ENCODE peak calls at places on chromosomes 1 and 21, in eight cellular contexts. D is H9, V is suprapubic skin, Z is AG09309, W is GM13976, A is GM23338, Y is cardiac fibroblast, U is NCI-H1694. Q is an unnamed sample.

GRCh38 chr1:224304767-224305166 is 25.2 kb downstream of the NVL start:
- DNase-seq in A (no peak), W (no peak), V (no peak), U (no peak), D (no peak), Y (no peak), Z (no peak), Q (no peak)

GRCh38 chr1:231196728-231197127 is 34.9 kb downstream of the TRIM67 start:
- DNase-seq in Y (no peak), A (no peak), Z (no peak), D (no peak), U (no peak), V (no peak), W (no peak), Q (no peak)

GRCh38 chr1:209405183-209405823 is 178.2 kb upstream of the CAMK1G start:
- DNase-seq in V (no peak), A (peak; percentile 46), Z (peak; percentile 27), W (no peak), Y (peak; percentile 39), U (no peak), D (no peak), Q (no peak)

GRCh38 chr1:27428316-27429028 is 36.0 kb downstream of the GPR3 start:
- DNase-seq in U (peak; percentile 44), A (peak; percentile 51), V (no peak), Z (no peak), D (no peak), W (no peak), Y (peak; percentile 47), Q (no peak)

GRCh38 chr1:213985181-213986019 is 2.4 kb upstream of the PROX1 start:
- DNase-seq in V (no peak), D (peak; percentile 57), Z (no peak), U (no peak), W (no peak), A (peak; percentile 65), Y (no peak), Q (no peak)

GRCh38 chr1:245807306-245807705 is 652.5 kb downstream of the KIF26B start:
- DNase-seq in U (no peak), V (no peak), Z (no peak), D (no peak), Y (peak; percentile 50), W (peak; percentile 78), A (no peak), Q (no peak)

GRCh38 chr1:201184307-201184706 is 6.3 kb upstream of the IGFN1 start:
- DNase-seq in A (no peak), U (no peak), W (no peak), Y (no peak), V (no peak), Z (no peak), D (no peak), Q (no peak)

GRCh38 chr21:29007135-29007534 is 12.0 kb downstream of the RWDD2B start:
- DNase-seq in W (no peak), U (no peak), A (no peak), Y (no peak), Z (no peak), V (no peak), D (no peak), Q (no peak)

GRCh38 chr1:200438911-200439310 is 29.1 kb upstream of the ZNF281 start:
- DNase-seq in A (no peak), Y (no peak), V (no peak), Z (peak; percentile 18), U (no peak), D (no peak), W (no peak), Q (no peak)

GRCh38 chr1:53543130-53543770 is 84.1 kb downstream of the DMRTB1 start:
- DNase-seq in V (peak; percentile 51), D (no peak), Z (no peak), Y (no peak), U (no peak), A (no peak), W (no peak), Q (no peak)

GRCh38 chr1:19204665-19205266 is 5.3 kb downstream of the UBR4 start:
- DNase-seq in Z (no peak), Y (no peak), U (no peak), W (no peak), D (no peak), V (no peak), A (no peak), Q (no peak)

GRCh38 chr1:18923721-18924610 is 21.6 kb upstream of the ALDH4A1 start:
- DNase-seq in Y (peak; percentile 48), A (no peak), V (no peak), Z (no peak), U (no peak), W (no peak), D (no peak), Q (no peak)

GRCh38 chr1:37258068-37258467 is 216.3 kb upstream of the ZC3H12A start:
- DNase-seq in Z (no peak), A (no peak), D (no peak), U (no peak), Y (no peak), V (no peak), W (no peak), Q (no peak)

GRCh38 chr1:84944767-84945486 is 51.9 kb upstream of the LPAR3 start:
- DNase-seq in Y (peak; percentile 96), Z (peak; percentile 73), W (peak; percentile 59), V (no peak), A (peak; percentile 94), D (peak; percentile 61), U (peak; percentile 83), Q (no peak)

GRCh38 chr1:49630156-49630555 is 393.6 kb downstream of the AGBL4 start:
- DNase-seq in D (no peak), A (no peak), Y (no peak), U (no peak), V (no peak), Z (no peak), W (no peak), Q (no peak)

GRCh38 chr1:156547982-156548381 is 24.4 kb downstream of the IQGAP3 start:
- DNase-seq in U (no peak), Y (no peak), Z (no peak), W (no peak), D (no peak), V (no peak), A (no peak), Q (no peak)

GRCh38 chr1:1073743-1074587 is at the start of gene RNF223:
- DNase-seq in U (no peak), V (no peak), D (no peak), A (no peak), W (no peak), Z (no peak), Y (no peak), Q (no peak)

GRCh38 chr1:1540817-1541628 is 599 bp upstream of the TMEM240 start:
- DNase-seq in Y (no peak), W (no peak), A (peak; percentile 36), D (no peak), U (no peak), V (no peak), Z (no peak), Q (no peak)

GRCh38 chr1:187655163-187655562 is 826.4 kb downstream of the PLA2G4A start:
- DNase-seq in Z (no peak), Y (peak; percentile 20), W (no peak), A (no peak), V (no peak), U (no peak), D (no peak), Q (no peak)

GRCh38 chr1:17128361-17128760 is 9.1 kb upstream of the PADI2 start:
- DNase-seq in Y (peak; percentile 97), Z (peak; percentile 98), W (no peak), D (no peak), A (peak; percentile 54), V (no peak), U (no peak), Q (no peak)

GRCh38 chr1:66652556-66652955 is 99.7 kb upstream of the DYNLT5 start:
- DNase-seq in Y (no peak), V (no peak), A (peak; percentile 5), D (no peak), W (no peak), Z (no peak), U (no peak), Q (no peak)

GRCh38 chr1:51926171-51926812 is 47.8 kb upstream of the NRDC start:
- DNase-seq in W (no peak), Y (peak; percentile 61), V (no peak), Z (no peak), A (peak; percentile 70), D (peak; percentile 57), U (no peak), Q (no peak)

GRCh38 chr21:43366656-43367055 is 60.3 kb downstream of the SIK1 start:
- DNase-seq in Z (no peak), U (no peak), Y (no peak), A (no peak), D (no peak), V (no peak), W (no peak), Q (no peak)